ENCODE peak calls at places on chromosomes 2 and 18, in eight cellular contexts. T, X, C, V, Y, F, S and H are unnamed samples.

GRCh38 chr2:210002158-210003157 is at the start of gene RPE:
- DNase-seq in T (peak; percentile 96), X (peak; percentile 75), C (peak; percentile 97), V (peak; percentile 98), Y (peak; percentile 97), F (peak; percentile 99), S (peak; percentile 96), H (peak; percentile 97)

GRCh38 chr2:15191801-15192200 is 369.3 kb downstream of the NBAS start:
- DNase-seq in T (no peak), X (no peak), C (no peak), V (no peak), Y (no peak), F (no peak), S (no peak), H (no peak)

GRCh38 chr2:72781500-72781899 is 44.3 kb downstream of the EXOC6B start:
- DNase-seq in T (no peak), X (no peak), C (no peak), V (no peak), Y (no peak), F (no peak), S (no peak), H (no peak)

GRCh38 chr2:179019260-179019659 is 30.7 kb downstream of the CCDC141 start:
- DNase-seq in T (no peak), X (no peak), C (no peak), V (no peak), Y (no peak), F (no peak), S (no peak), H (no peak)

GRCh38 chr2:162146906-162147305 is 5.1 kb downstream of the GCG start:
- DNase-seq in T (no peak), X (no peak), C (no peak), V (no peak), Y (no peak), F (no peak), S (no peak), H (no peak)

GRCh38 chr18:31821452-31822171 is 60.9 kb upstream of the SLC25A52 start:
- DNase-seq in T (no peak), X (no peak), C (no peak), V (no peak), Y (no peak), F (no peak), S (no peak), H (no peak)

GRCh38 chr18:55763805-55764204 is 175.8 kb upstream of the TCF4 start:
- DNase-seq in T (no peak), X (no peak), C (no peak), V (no peak), Y (no peak), F (no peak), S (no peak), H (no peak)

GRCh38 chr2:239822146-239822945 is 202.8 kb downstream of the NDUFA10 start:
- DNase-seq in T (no peak), X (no peak), C (no peak), V (no peak), Y (no peak), F (no peak), S (no peak), H (no peak)